ENCODE peak calls at places on chromosomes 16 and 17, in four cellular contexts. S, U, M and K are unnamed samples.
A peak's percentile ranks its signal among the peaks of the same experiment; 100 is the strongest.

GRCh38 chr16:80197790-80198201 is 343.0 kb upstream of the DYNLRB2 start:
- DNase-seq in S (no peak), U (no peak), M (no peak), K (no peak)

GRCh38 chr17:47982645-47983440 is 11.9 kb downstream of the CDK5RAP3 start:
- DNase-seq in S (no peak), U (peak; percentile 71), M (no peak), K (no peak)

GRCh38 chr17:41354538-41354937 is 3.9 kb upstream of the KRT33A start:
- DNase-seq in S (no peak), U (no peak), M (peak; percentile 28), K (no peak)

GRCh38 chr17:4519361-4519788 is 20.7 kb downstream of the SPNS2 start:
- DNase-seq in S (no peak), U (no peak), M (no peak), K (no peak)

GRCh38 chr17:61464121-61464905 is 12.1 kb downstream of the TBX4 start:
- DNase-seq in S (peak; percentile 43), U (no peak), M (no peak), K (no peak)

GRCh38 chr16:1926223-1926718 is 8.1 kb upstream of the HS3ST6 start:
- DNase-seq in S (no peak), U (no peak), M (no peak), K (no peak)

GRCh38 chr17:40605301-40605700 is 40.0 kb upstream of the CCR7 start:
- DNase-seq in S (no peak), U (no peak), M (no peak), K (no peak)

GRCh38 chr16:11572301-11572995 is 14.3 kb downstream of the LITAF start:
- DNase-seq in S (no peak), U (no peak), M (no peak), K (no peak)

GRCh38 chr16:82627811-82628339 is 1.1 kb downstream of the CDH13 start:
- DNase-seq in S (no peak), U (peak; percentile 11), M (no peak), K (no peak)

GRCh38 chr17:67245073-67245693 is at the start of gene HELZ:
- DNase-seq in S (peak; percentile 90), U (peak; percentile 93), M (peak; percentile 78), K (peak; percentile 87)

GRCh38 chr16:81432899-81433560 is 11.6 kb upstream of the CMIP start:
- DNase-seq in S (no peak), U (no peak), M (peak; percentile 65), K (no peak)